ENCODE peak calls at places on chromosomes 2 and 18, in nine cellular contexts. N is NAMALWA, I is BE2C, Q is mucosa of descending colon, R is C1 segment of cervical spinal cord, H is A172, E is ascending aorta, U is dermis microvascular lymphatic vessel endothelial cell, C is H54. Z is an unnamed sample.
A peak's percentile ranks its signal among the peaks of the same experiment; 100 is the strongest.

GRCh38 chr2:53933329-53933728 is 37.5 kb downstream of the PSME4 start:
- DNase-seq in I (no peak), U (no peak), N (no peak), R (no peak), H (no peak), C (no peak), E (no peak), Q (no peak), Z (no peak)

GRCh38 chr2:69385443-69386151 is 1.4 kb downstream of the GFPT1 start:
- DNase-seq in C (no peak), U (no peak), E (no peak), Q (no peak), N (peak; percentile 28), I (no peak), R (no peak), H (no peak), Z (no peak)

GRCh38 chr2:240961878-240962277 is 36.5 kb upstream of the SNED1 start:
- DNase-seq in U (no peak), E (no peak), I (no peak), Q (no peak), R (no peak), C (no peak), H (no peak), N (no peak), Z (no peak)

GRCh38 chr2:68466361-68466777 is 725 bp downstream of the FBXO48 start:
- DNase-seq in E (no peak), Q (peak; percentile 44), I (no peak), C (no peak), R (peak; percentile 25), H (peak; percentile 50), U (peak; percentile 44), N (peak; percentile 65), Z (no peak)

GRCh38 chr2:8633735-8634313 is 48.0 kb upstream of the ID2 start:
- DNase-seq in N (no peak), U (no peak), Q (no peak), I (no peak), C (peak; percentile 79), E (no peak), H (peak; percentile 90), R (no peak), Z (no peak)

GRCh38 chr2:36456227-36456788 is 100.7 kb downstream of the CRIM1 start:
- DNase-seq in Q (peak; percentile 67), I (no peak), N (no peak), C (no peak), H (peak; percentile 72), R (no peak), U (peak; percentile 88), E (no peak), Z (no peak)

GRCh38 chr18:65754121-65754520 is 3.3 kb downstream of the CDH7 start:
- DNase-seq in Q (no peak), R (peak; percentile 76), I (peak; percentile 28), U (no peak), E (no peak), C (peak; percentile 14), N (no peak), H (peak; percentile 46), Z (peak; percentile 7)

GRCh38 chr2:102664439-102665042 is 45.2 kb downstream of the SLC9A2 start:
- DNase-seq in U (no peak), E (no peak), R (no peak), C (no peak), N (no peak), H (peak; percentile 35), I (no peak), Q (peak; percentile 64), Z (no peak)

GRCh38 chr2:105809099-105809473 is 64.4 kb downstream of the NCK2 start:
- DNase-seq in H (no peak), R (no peak), I (no peak), U (no peak), Q (no peak), C (no peak), N (no peak), E (no peak), Z (no peak)

GRCh38 chr18:70072678-70073077 is 125.0 kb upstream of the CD226 start:
- DNase-seq in C (no peak), N (no peak), I (no peak), Q (no peak), H (no peak), E (no peak), R (no peak), U (peak; percentile 41), Z (no peak)

GRCh38 chr2:27211241-27211942 is 449 bp upstream of the ATRAID start:
- DNase-seq in U (no peak), Q (peak; percentile 20), E (no peak), R (no peak), H (no peak), I (no peak), N (no peak), C (peak; percentile 26), Z (no peak)

GRCh38 chr2:196718796-196719564 is 79.5 kb downstream of the CCDC150 start:
- DNase-seq in Q (no peak), I (peak; percentile 55), E (no peak), N (no peak), H (peak; percentile 20), C (peak; percentile 37), R (no peak), U (no peak), Z (no peak)

GRCh38 chr2:221596192-221596591 is 24.1 kb upstream of the EPHA4 start:
- DNase-seq in H (peak; percentile 61), U (peak; percentile 1), R (no peak), C (peak; percentile 28), I (no peak), Q (no peak), E (no peak), N (no peak), Z (no peak)